ENCODE peak calls at places on chromosomes 12 and 14, in eight cellular contexts. T is brain microvascular endothelial cell; O is sigmoid colon; G is effector memory CD4-positive, alpha-beta T cell; S is Karpas-422; A is suprapubic skin; C is DND-41; E is hepatocyte. B is an unnamed sample.
A peak's percentile ranks its signal among the peaks of the same experiment; 100 is the strongest.

GRCh38 chr12:48084066-48084465 is 21.8 kb downstream of the SENP1 start:
- DNase-seq in T (no peak), O (no peak), G (no peak), S (peak; percentile 68), A (no peak), C (no peak), E (peak; percentile 18), B (no peak)

GRCh38 chr12:47828967-47829482 is 9.3 kb upstream of the HDAC7 start:
- DNase-seq in T (no peak), O (peak; percentile 96), G (no peak), S (no peak), A (peak; percentile 91), C (no peak), E (peak; percentile 75), B (peak; percentile 63)

GRCh38 chr12:105738036-105738435 is 400.7 kb downstream of the NUAK1 start:
- DNase-seq in T (peak; percentile 48), O (no peak), G (no peak), S (no peak), A (no peak), C (no peak), E (no peak), B (no peak)

GRCh38 chr14:57182760-57183503 is 85.8 kb downstream of the EXOC5 start:
- DNase-seq in T (no peak), O (no peak), G (no peak), S (peak; percentile 77), A (no peak), C (no peak), E (peak; percentile 18), B (no peak)

GRCh38 chr12:54535474-54535873 is 13.9 kb upstream of the PDE1B start:
- DNase-seq in T (no peak), O (no peak), G (no peak), S (no peak), A (no peak), C (no peak), E (no peak), B (no peak)

GRCh38 chr14:93073833-93074769 is 41.6 kb downstream of the ITPK1 start:
- DNase-seq in T (peak; percentile 12), O (no peak), G (no peak), S (no peak), A (no peak), C (no peak), E (no peak), B (no peak)

GRCh38 chr12:69068431-69068830 is 135.5 kb upstream of the CPM start:
- DNase-seq in T (no peak), O (no peak), G (no peak), S (no peak), A (no peak), C (no peak), E (peak; percentile 46), B (no peak)

GRCh38 chr14:24058260-24058950 is 6.6 kb downstream of the CARMIL3 start:
- DNase-seq in T (peak; percentile 74), O (peak; percentile 83), G (peak; percentile 59), S (peak; percentile 87), A (no peak), C (peak; percentile 78), E (peak; percentile 79), B (peak; percentile 18)

GRCh38 chr14:76653875-76654572 is 107.2 kb upstream of the VASH1 start:
- DNase-seq in T (no peak), O (no peak), G (no peak), S (no peak), A (no peak), C (no peak), E (peak; percentile 23), B (no peak)

GRCh38 chr14:75297417-75298040 is 18.9 kb downstream of the FOS start:
- DNase-seq in T (no peak), O (peak; percentile 67), G (no peak), S (no peak), A (peak; percentile 57), C (no peak), E (no peak), B (no peak)

GRCh38 chr14:100138082-100138787 is 21.2 kb downstream of the DEGS2 start:
- DNase-seq in T (no peak), O (no peak), G (no peak), S (no peak), A (no peak), C (no peak), E (no peak), B (no peak)

GRCh38 chr12:53044052-53044581 is 5.7 kb upstream of the TNS2 start:
- DNase-seq in T (no peak), O (peak; percentile 70), G (no peak), S (peak; percentile 56), A (no peak), C (no peak), E (peak; percentile 12), B (no peak)

GRCh38 chr14:98210045-98210678 is 1061.8 kb downstream of the BCL11B start:
- DNase-seq in T (no peak), O (no peak), G (no peak), S (no peak), A (no peak), C (peak; percentile 98), E (no peak), B (no peak)

GRCh38 chr12:68034567-68034966 is 45.3 kb downstream of the IFNG-AS1 start:
- DNase-seq in T (no peak), O (no peak), G (no peak), S (peak; percentile 37), A (no peak), C (no peak), E (no peak), B (no peak)

GRCh38 chr12:85076688-85077430 is 40.7 kb downstream of the LRRIQ1 start:
- DNase-seq in T (peak; percentile 83), O (no peak), G (no peak), S (peak; percentile 77), A (no peak), C (no peak), E (peak; percentile 81), B (peak; percentile 52)

GRCh38 chr12:6952121-6952859 is 1.1 kb downstream of the PTPN6 start:
- DNase-seq in T (no peak), O (peak; percentile 61), G (no peak), S (peak; percentile 70), A (peak; percentile 77), C (no peak), E (no peak), B (no peak)

GRCh38 chr12:1911598-1912575 is 6.6 kb downstream of the CACNA2D4 start:
- DNase-seq in T (no peak), O (no peak), G (no peak), S (no peak), A (peak; percentile 61), C (no peak), E (peak; percentile 3), B (no peak)

GRCh38 chr12:49662998-49663843 is 39.9 kb downstream of the PRPF40B start:
- DNase-seq in T (peak; percentile 87), O (peak; percentile 84), G (peak; percentile 64), S (peak; percentile 95), A (no peak), C (peak; percentile 94), E (peak; percentile 61), B (peak; percentile 90)

GRCh38 chr14:100393906-100394732 is 71.0 kb downstream of the SLC25A47 start:
- DNase-seq in T (no peak), O (peak; percentile 40), G (no peak), S (no peak), A (no peak), C (no peak), E (no peak), B (no peak)

GRCh38 chr14:91299483-91300115 is 55.1 kb upstream of the GPR68 start:
- DNase-seq in T (no peak), O (no peak), G (no peak), S (no peak), A (no peak), C (no peak), E (no peak), B (no peak)
- H3K27me3 ChIP-seq in T (no peaks in the 10 kb centered on the region), O (no peaks in the 10 kb centered on the region), G (no peaks in the 10 kb centered on the region), S (no peaks in the 10 kb centered on the region), A (no peaks in the 10 kb centered on the region), C (no peaks in the 10 kb centered on the region), E (no peaks in the 10 kb centered on the region), B (no peaks in the 10 kb centered on the region)

GRCh38 chr14:32421781-32422180 is 92.7 kb downstream of the AKAP6 start:
- DNase-seq in T (no peak), O (no peak), G (no peak), S (no peak), A (no peak), C (no peak), E (no peak), B (no peak)

GRCh38 chr14:32422440-32422839 is 93.3 kb downstream of the AKAP6 start:
- DNase-seq in T (no peak), O (no peak), G (no peak), S (no peak), A (no peak), C (no peak), E (no peak), B (no peak)

GRCh38 chr14:32414808-32415255 is 85.7 kb downstream of the AKAP6 start:
- DNase-seq in T (no peak), O (no peak), G (no peak), S (no peak), A (no peak), C (no peak), E (no peak), B (no peak)

GRCh38 chr14:32417956-32418552 is 89.0 kb downstream of the AKAP6 start:
- DNase-seq in T (peak; percentile 69), O (no peak), G (no peak), S (no peak), A (no peak), C (no peak), E (peak; percentile 44), B (peak; percentile 56)

GRCh38 chr14:32419429-32419828 is 90.3 kb downstream of the AKAP6 start:
- DNase-seq in T (no peak), O (no peak), G (no peak), S (no peak), A (no peak), C (no peak), E (no peak), B (no peak)
- H3K4me3 ChIP-seq in T (no peak overlapping the region), O (no peak overlapping the region), G (no peak overlapping the region), S (no peak overlapping the region), A (no peak overlapping the region), C (no peak overlapping the region), E (no peak overlapping the region), B (no peak overlapping the region)

GRCh38 chr12:14937689-14938088 is 648 bp downstream of the ERP27 start:
- DNase-seq in T (no peak), O (no peak), G (no peak), S (peak; percentile 60), A (no peak), C (peak; percentile 30), E (no peak), B (no peak)
- H3K36me3 ChIP-seq in T (peaks cover 12% of the 10 kb centered on the region), O (no peaks in the 10 kb centered on the region), G (peaks cover 44% of the 10 kb centered on the region), S (peaks cover 13% of the 10 kb centered on the region), A (peaks cover 16% of the 10 kb centered on the region), C (peaks cover 57% of the 10 kb centered on the region), E (no peaks in the 10 kb centered on the region), B (no peaks in the 10 kb centered on the region)

GRCh38 chr14:104162495-104162894 is 24.1 kb downstream of the KIF26A start:
- DNase-seq in T (no peak), O (no peak), G (no peak), S (no peak), A (no peak), C (no peak), E (no peak), B (no peak)

GRCh38 chr14:104163541-104163940 is 25.2 kb downstream of the KIF26A start:
- DNase-seq in T (no peak), O (no peak), G (no peak), S (no peak), A (no peak), C (no peak), E (no peak), B (no peak)

GRCh38 chr14:104159990-104160389 is 21.6 kb downstream of the KIF26A start:
- DNase-seq in T (no peak), O (no peak), G (no peak), S (no peak), A (no peak), C (no peak), E (no peak), B (no peak)

GRCh38 chr14:104164041-104164440 is 25.7 kb downstream of the KIF26A start:
- DNase-seq in T (no peak), O (no peak), G (no peak), S (no peak), A (no peak), C (no peak), E (no peak), B (no peak)

GRCh38 chr14:104161601-104162367 is 23.4 kb downstream of the KIF26A start:
- DNase-seq in T (no peak), O (no peak), G (no peak), S (no peak), A (no peak), C (no peak), E (no peak), B (no peak)
- H3K27me3 ChIP-seq in T (no peaks in the 10 kb centered on the region), O (no peaks in the 10 kb centered on the region), G (no peaks in the 10 kb centered on the region), S (no peaks in the 10 kb centered on the region), A (no peaks in the 10 kb centered on the region), C (no peaks in the 10 kb centered on the region), E (no peaks in the 10 kb centered on the region), B (no peaks in the 10 kb centered on the region)